ENCODE peak calls at places on chromosomes 5 and 9, in four cellular contexts. One of them, this sample, is unnamed.

GRCh38 chr5:142143878-142144277 is 35.3 kb downstream of the NDFIP1 start:
- DNase-seq in NAMALWA: peak
- DNase-seq in HuH-7.5: no peak
- DNase-seq in NCI-H69: peak
- DNase-seq in this sample: peak

GRCh38 chr9:100066539-100066938 is 32.3 kb downstream of the ERP44 start:
- DNase-seq in NAMALWA: peak
- DNase-seq in HuH-7.5: no peak
- DNase-seq in NCI-H69: peak
- DNase-seq in this sample: peak

GRCh38 chr5:7762267-7762666 is 88.7 kb downstream of the CFAP90 start:
- DNase-seq in NAMALWA: no peak
- DNase-seq in HuH-7.5: no peak
- DNase-seq in NCI-H69: peak
- DNase-seq in this sample: no peak

GRCh38 chr9:130073373-130073772 is 19.7 kb downstream of the GPR107 start:
- DNase-seq in NAMALWA: no peak
- DNase-seq in HuH-7.5: no peak
- DNase-seq in NCI-H69: no peak
- DNase-seq in this sample: no peak

GRCh38 chr5:64744914-64745313 is 23.6 kb downstream of the SREK1IP1 start:
- DNase-seq in NAMALWA: no peak
- DNase-seq in HuH-7.5: no peak
- DNase-seq in NCI-H69: no peak
- DNase-seq in this sample: no peak

GRCh38 chr5:80623911-80624457 is 30.5 kb upstream of the MSH3 start:
- DNase-seq in NAMALWA: no peak
- DNase-seq in HuH-7.5: no peak
- DNase-seq in NCI-H69: peak
- DNase-seq in this sample: peak

GRCh38 chr5:116896001-116896400 is 321.4 kb upstream of the SEMA6A start:
- DNase-seq in NAMALWA: no peak
- DNase-seq in HuH-7.5: no peak
- DNase-seq in NCI-H69: no peak
- DNase-seq in this sample: no peak

GRCh38 chr9:108468364-108468763 is 387.4 kb downstream of the ACTL7B start:
- DNase-seq in NAMALWA: peak
- DNase-seq in HuH-7.5: no peak
- DNase-seq in NCI-H69: peak
- DNase-seq in this sample: peak

GRCh38 chr9:27482709-27483108 is 41.4 kb upstream of the IFNK start:
- DNase-seq in NAMALWA: no peak
- DNase-seq in HuH-7.5: no peak
- DNase-seq in NCI-H69: no peak
- DNase-seq in this sample: no peak

GRCh38 chr9:133421615-133422542 is at the start of gene ADAMTS13:
- DNase-seq in NAMALWA: peak
- DNase-seq in HuH-7.5: no peak
- DNase-seq in NCI-H69: peak
- DNase-seq in this sample: no peak

GRCh38 chr5:172288465-172288864 is 4.9 kb upstream of the UBTD2 start:
- DNase-seq in NAMALWA: no peak
- DNase-seq in HuH-7.5: no peak
- DNase-seq in NCI-H69: no peak
- DNase-seq in this sample: no peak

GRCh38 chr5:72433520-72433919 is 73.7 kb downstream of the ZNF366 start:
- DNase-seq in NAMALWA: no peak
- DNase-seq in HuH-7.5: no peak
- DNase-seq in NCI-H69: no peak
- DNase-seq in this sample: peak

GRCh38 chr9:126799051-126799450 is 5.8 kb upstream of the ZBTB43 start:
- DNase-seq in NAMALWA: no peak
- DNase-seq in HuH-7.5: no peak
- DNase-seq in NCI-H69: no peak
- DNase-seq in this sample: no peak

GRCh38 chr9:87270241-87271234 is 227.1 kb upstream of the DAPK1 start:
- DNase-seq in NAMALWA: no peak
- DNase-seq in HuH-7.5: no peak
- DNase-seq in NCI-H69: no peak
- DNase-seq in this sample: no peak

GRCh38 chr9:80400624-80401230 is 829.0 kb downstream of the TLE4 start:
- DNase-seq in NAMALWA: no peak
- DNase-seq in HuH-7.5: no peak
- DNase-seq in NCI-H69: no peak
- DNase-seq in this sample: no peak

GRCh38 chr5:137370096-137370495 is 129.0 kb downstream of the SPOCK1 start:
- DNase-seq in NAMALWA: no peak
- DNase-seq in HuH-7.5: no peak
- DNase-seq in NCI-H69: no peak
- DNase-seq in this sample: no peak

GRCh38 chr9:95003694-95004451 is 277.4 kb downstream of the AOPEP start:
- DNase-seq in NAMALWA: peak
- DNase-seq in HuH-7.5: peak
- DNase-seq in NCI-H69: peak
- DNase-seq in this sample: no peak

GRCh38 chr5:115623632-115624031 is 2.2 kb downstream of the TMED7 start:
- DNase-seq in NAMALWA: no peak
- DNase-seq in HuH-7.5: no peak
- DNase-seq in NCI-H69: no peak
- DNase-seq in this sample: no peak

GRCh38 chr5:16465544-16466432 is at the start of gene ZNF622:
- DNase-seq in NAMALWA: peak
- DNase-seq in HuH-7.5: peak
- DNase-seq in NCI-H69: peak
- DNase-seq in this sample: peak

GRCh38 chr9:137969008-137969407 is 91.4 kb downstream of the CACNA1B start:
- DNase-seq in NAMALWA: no peak
- DNase-seq in HuH-7.5: no peak
- DNase-seq in NCI-H69: no peak
- DNase-seq in this sample: no peak

GRCh38 chr9:91903126-91903911 is 46.7 kb downstream of the ROR2 start:
- DNase-seq in NAMALWA: no peak
- DNase-seq in HuH-7.5: no peak
- DNase-seq in NCI-H69: no peak
- DNase-seq in this sample: peak

GRCh38 chr9:86093788-86094555 is 5.4 kb downstream of the GOLM1 start:
- DNase-seq in NAMALWA: no peak
- DNase-seq in HuH-7.5: peak
- DNase-seq in NCI-H69: peak
- DNase-seq in this sample: peak

GRCh38 chr9:38226491-38226951 is 157.5 kb upstream of the SHB start:
- DNase-seq in NAMALWA: peak
- DNase-seq in HuH-7.5: no peak
- DNase-seq in NCI-H69: peak
- DNase-seq in this sample: peak

GRCh38 chr5:151285683-151286082 is 17.9 kb downstream of the SLC36A3 start:
- DNase-seq in NAMALWA: no peak
- DNase-seq in HuH-7.5: no peak
- DNase-seq in NCI-H69: no peak
- DNase-seq in this sample: no peak

GRCh38 chr9:110687497-110687896 is 18.9 kb downstream of the MUSK start:
- DNase-seq in NAMALWA: no peak
- DNase-seq in HuH-7.5: no peak
- DNase-seq in NCI-H69: no peak
- DNase-seq in this sample: no peak

GRCh38 chr9:138103111-138103823 is 225.7 kb downstream of the CACNA1B start:
- DNase-seq in NAMALWA: no peak
- DNase-seq in HuH-7.5: no peak
- DNase-seq in NCI-H69: no peak
- DNase-seq in this sample: no peak

GRCh38 chr5:157476699-157477408 is 16.8 kb downstream of the NIPAL4 start:
- DNase-seq in NAMALWA: peak
- DNase-seq in HuH-7.5: peak
- DNase-seq in NCI-H69: peak
- DNase-seq in this sample: peak

GRCh38 chr5:73818357-73818756 is 192.4 kb downstream of the ARHGEF28 start:
- DNase-seq in NAMALWA: no peak
- DNase-seq in HuH-7.5: no peak
- DNase-seq in NCI-H69: no peak
- DNase-seq in this sample: no peak

GRCh38 chr9:794386-794785 is 47.1 kb upstream of the DMRT1 start:
- DNase-seq in NAMALWA: no peak
- DNase-seq in HuH-7.5: no peak
- DNase-seq in NCI-H69: no peak
- DNase-seq in this sample: no peak

GRCh38 chr5:173454381-173454763 is 126.2 kb upstream of the STC2 start:
- DNase-seq in NAMALWA: no peak
- DNase-seq in HuH-7.5: no peak
- DNase-seq in NCI-H69: peak
- DNase-seq in this sample: peak

GRCh38 chr5:141515141-141515540 is 26.3 kb downstream of the PCDHGC5 start:
- DNase-seq in NAMALWA: no peak
- DNase-seq in HuH-7.5: no peak
- DNase-seq in NCI-H69: no peak
- DNase-seq in this sample: no peak

This sample was measured in MV-4-11.